ENCODE peak calls at places on chromosome 10, in eight cellular contexts. One of them, this sample, is unnamed.

GRCh38 chr10:46550076-46550790 is 6.2 kb downstream of the GPRIN2 start:
- DNase-seq in posterior cingulate gyrus: peak; percentile 9
- DNase-seq in lower leg skin: peak; percentile 14
- DNase-seq in prostate gland: peak; percentile 10
- DNase-seq in cardiac muscle cell: no peak
- DNase-seq in SJSA1: no peak
- DNase-seq in naive thymus-derived CD8-positive, alpha-beta T cell: peak; percentile 65
- DNase-seq in stimulated activated CD8-positive, alpha-beta memory T cell treated with anti-CD3 and anti-CD28 coated beads, Interleukin-7, amount 100 ng/mL, for 24 hours: no peak
- DNase-seq in this sample: no peak

GRCh38 chr10:72490951-72491350 is 134.9 kb downstream of the MICU1 start:
- DNase-seq in posterior cingulate gyrus: no peak
- DNase-seq in lower leg skin: no peak
- DNase-seq in prostate gland: no peak
- DNase-seq in cardiac muscle cell: peak; percentile 61
- DNase-seq in SJSA1: no peak
- DNase-seq in naive thymus-derived CD8-positive, alpha-beta T cell: no peak
- DNase-seq in stimulated activated CD8-positive, alpha-beta memory T cell treated with anti-CD3 and anti-CD28 coated beads, Interleukin-7, amount 100 ng/mL, for 24 hours: no peak
- DNase-seq in this sample: no peak

GRCh38 chr10:84270708-84271107 is 25.9 kb downstream of the RGR start:
- DNase-seq in posterior cingulate gyrus: no peak
- DNase-seq in lower leg skin: no peak
- DNase-seq in prostate gland: no peak
- DNase-seq in cardiac muscle cell: no peak
- DNase-seq in SJSA1: no peak
- DNase-seq in naive thymus-derived CD8-positive, alpha-beta T cell: no peak
- DNase-seq in stimulated activated CD8-positive, alpha-beta memory T cell treated with anti-CD3 and anti-CD28 coated beads, Interleukin-7, amount 100 ng/mL, for 24 hours: no peak
- DNase-seq in this sample: no peak

GRCh38 chr10:73262105-73262730 is 9.8 kb upstream of the MRPS16 start:
- DNase-seq in posterior cingulate gyrus: no peak
- DNase-seq in lower leg skin: no peak
- DNase-seq in prostate gland: no peak
- DNase-seq in cardiac muscle cell: peak; percentile 73
- DNase-seq in SJSA1: peak; percentile 44
- DNase-seq in naive thymus-derived CD8-positive, alpha-beta T cell: no peak
- DNase-seq in stimulated activated CD8-positive, alpha-beta memory T cell treated with anti-CD3 and anti-CD28 coated beads, Interleukin-7, amount 100 ng/mL, for 24 hours: no peak
- DNase-seq in this sample: peak; percentile 68

GRCh38 chr10:36171546-36171945 is 529.5 kb upstream of the FZD8 start:
- DNase-seq in posterior cingulate gyrus: no peak
- DNase-seq in lower leg skin: no peak
- DNase-seq in prostate gland: no peak
- DNase-seq in cardiac muscle cell: no peak
- DNase-seq in SJSA1: no peak
- DNase-seq in naive thymus-derived CD8-positive, alpha-beta T cell: no peak
- DNase-seq in stimulated activated CD8-positive, alpha-beta memory T cell treated with anti-CD3 and anti-CD28 coated beads, Interleukin-7, amount 100 ng/mL, for 24 hours: no peak
- DNase-seq in this sample: no peak

GRCh38 chr10:81873932-81874816 is 820 bp upstream of the NRG3 start:
- DNase-seq in posterior cingulate gyrus: peak; percentile 56
- DNase-seq in lower leg skin: no peak
- DNase-seq in prostate gland: no peak
- DNase-seq in cardiac muscle cell: peak; percentile 69
- DNase-seq in SJSA1: no peak
- DNase-seq in naive thymus-derived CD8-positive, alpha-beta T cell: no peak
- DNase-seq in stimulated activated CD8-positive, alpha-beta memory T cell treated with anti-CD3 and anti-CD28 coated beads, Interleukin-7, amount 100 ng/mL, for 24 hours: no peak
- DNase-seq in this sample: no peak

GRCh38 chr10:100749309-100750217 is 4.2 kb downstream of the PAX2 start:
- DNase-seq in posterior cingulate gyrus: no peak
- DNase-seq in lower leg skin: no peak
- DNase-seq in prostate gland: no peak
- DNase-seq in cardiac muscle cell: no peak
- DNase-seq in SJSA1: no peak
- DNase-seq in naive thymus-derived CD8-positive, alpha-beta T cell: no peak
- DNase-seq in stimulated activated CD8-positive, alpha-beta memory T cell treated with anti-CD3 and anti-CD28 coated beads, Interleukin-7, amount 100 ng/mL, for 24 hours: no peak
- DNase-seq in this sample: no peak

GRCh38 chr10:5529702-5530411 is 5.1 kb downstream of the CALML3 start:
- DNase-seq in posterior cingulate gyrus: no peak
- DNase-seq in lower leg skin: no peak
- DNase-seq in prostate gland: no peak
- DNase-seq in cardiac muscle cell: no peak
- DNase-seq in SJSA1: no peak
- DNase-seq in naive thymus-derived CD8-positive, alpha-beta T cell: peak; percentile 22
- DNase-seq in stimulated activated CD8-positive, alpha-beta memory T cell treated with anti-CD3 and anti-CD28 coated beads, Interleukin-7, amount 100 ng/mL, for 24 hours: no peak
- DNase-seq in this sample: no peak

GRCh38 chr10:102118867-102119266 is 1.3 kb downstream of the LDB1 start:
- DNase-seq in posterior cingulate gyrus: no peak
- DNase-seq in lower leg skin: no peak
- DNase-seq in prostate gland: peak; percentile 44
- DNase-seq in cardiac muscle cell: peak; percentile 57
- DNase-seq in SJSA1: no peak
- DNase-seq in naive thymus-derived CD8-positive, alpha-beta T cell: no peak
- DNase-seq in stimulated activated CD8-positive, alpha-beta memory T cell treated with anti-CD3 and anti-CD28 coated beads, Interleukin-7, amount 100 ng/mL, for 24 hours: no peak
- DNase-seq in this sample: no peak

GRCh38 chr10:49119746-49120145 is 4.4 kb upstream of the VSTM4 start:
- DNase-seq in posterior cingulate gyrus: no peak
- DNase-seq in lower leg skin: no peak
- DNase-seq in prostate gland: no peak
- DNase-seq in cardiac muscle cell: no peak
- DNase-seq in SJSA1: no peak
- DNase-seq in naive thymus-derived CD8-positive, alpha-beta T cell: no peak
- DNase-seq in stimulated activated CD8-positive, alpha-beta memory T cell treated with anti-CD3 and anti-CD28 coated beads, Interleukin-7, amount 100 ng/mL, for 24 hours: no peak
- DNase-seq in this sample: peak; percentile 21

GRCh38 chr10:51092402-51092801 is 18.1 kb downstream of the PRKG1 start:
- DNase-seq in posterior cingulate gyrus: peak; percentile 23
- DNase-seq in lower leg skin: no peak
- DNase-seq in prostate gland: peak; percentile 27
- DNase-seq in cardiac muscle cell: peak; percentile 63
- DNase-seq in SJSA1: no peak
- DNase-seq in naive thymus-derived CD8-positive, alpha-beta T cell: no peak
- DNase-seq in stimulated activated CD8-positive, alpha-beta memory T cell treated with anti-CD3 and anti-CD28 coated beads, Interleukin-7, amount 100 ng/mL, for 24 hours: no peak
- DNase-seq in this sample: no peak

GRCh38 chr10:119178371-119179119 is at the start of gene PRDX3:
- DNase-seq in posterior cingulate gyrus: peak; percentile 87
- DNase-seq in lower leg skin: peak; percentile 91
- DNase-seq in prostate gland: peak; percentile 90
- DNase-seq in cardiac muscle cell: peak; percentile 93
- DNase-seq in SJSA1: peak; percentile 97
- DNase-seq in naive thymus-derived CD8-positive, alpha-beta T cell: peak; percentile 93
- DNase-seq in stimulated activated CD8-positive, alpha-beta memory T cell treated with anti-CD3 and anti-CD28 coated beads, Interleukin-7, amount 100 ng/mL, for 24 hours: peak; percentile 89
- DNase-seq in this sample: peak; percentile 67

GRCh38 chr10:102540023-102540422 is 36.3 kb downstream of the SUFU start:
- DNase-seq in posterior cingulate gyrus: no peak
- DNase-seq in lower leg skin: no peak
- DNase-seq in prostate gland: no peak
- DNase-seq in cardiac muscle cell: peak; percentile 30
- DNase-seq in SJSA1: no peak
- DNase-seq in naive thymus-derived CD8-positive, alpha-beta T cell: no peak
- DNase-seq in stimulated activated CD8-positive, alpha-beta memory T cell treated with anti-CD3 and anti-CD28 coated beads, Interleukin-7, amount 100 ng/mL, for 24 hours: no peak
- DNase-seq in this sample: no peak

GRCh38 chr10:21536874-21537273 is 2.8 kb downstream of the MLLT10 start:
- DNase-seq in posterior cingulate gyrus: no peak
- DNase-seq in lower leg skin: no peak
- DNase-seq in prostate gland: no peak
- DNase-seq in cardiac muscle cell: no peak
- DNase-seq in SJSA1: no peak
- DNase-seq in naive thymus-derived CD8-positive, alpha-beta T cell: no peak
- DNase-seq in stimulated activated CD8-positive, alpha-beta memory T cell treated with anti-CD3 and anti-CD28 coated beads, Interleukin-7, amount 100 ng/mL, for 24 hours: no peak
- DNase-seq in this sample: no peak

GRCh38 chr10:103911021-103911459 is 6.9 kb downstream of the STN1 start:
- DNase-seq in posterior cingulate gyrus: no peak
- DNase-seq in lower leg skin: no peak
- DNase-seq in prostate gland: no peak
- DNase-seq in cardiac muscle cell: no peak
- DNase-seq in SJSA1: no peak
- DNase-seq in naive thymus-derived CD8-positive, alpha-beta T cell: peak; percentile 82
- DNase-seq in stimulated activated CD8-positive, alpha-beta memory T cell treated with anti-CD3 and anti-CD28 coated beads, Interleukin-7, amount 100 ng/mL, for 24 hours: no peak
- DNase-seq in this sample: no peak

GRCh38 chr10:82321734-82322133 is 446.7 kb downstream of the NRG3 start:
- DNase-seq in posterior cingulate gyrus: no peak
- DNase-seq in lower leg skin: no peak
- DNase-seq in prostate gland: no peak
- DNase-seq in cardiac muscle cell: no peak
- DNase-seq in SJSA1: no peak
- DNase-seq in naive thymus-derived CD8-positive, alpha-beta T cell: no peak
- DNase-seq in stimulated activated CD8-positive, alpha-beta memory T cell treated with anti-CD3 and anti-CD28 coated beads, Interleukin-7, amount 100 ng/mL, for 24 hours: no peak
- DNase-seq in this sample: no peak

GRCh38 chr10:133359972-133360610 is 2.3 kb upstream of the FUOM start:
- DNase-seq in posterior cingulate gyrus: no peak
- DNase-seq in lower leg skin: no peak
- DNase-seq in prostate gland: no peak
- DNase-seq in cardiac muscle cell: no peak
- DNase-seq in SJSA1: no peak
- DNase-seq in naive thymus-derived CD8-positive, alpha-beta T cell: no peak
- DNase-seq in stimulated activated CD8-positive, alpha-beta memory T cell treated with anti-CD3 and anti-CD28 coated beads, Interleukin-7, amount 100 ng/mL, for 24 hours: no peak
- DNase-seq in this sample: no peak

GRCh38 chr10:14648936-14649335 is 125.8 kb downstream of the FAM107B start:
- DNase-seq in posterior cingulate gyrus: no peak
- DNase-seq in lower leg skin: no peak
- DNase-seq in prostate gland: peak; percentile 7
- DNase-seq in cardiac muscle cell: no peak
- DNase-seq in SJSA1: no peak
- DNase-seq in naive thymus-derived CD8-positive, alpha-beta T cell: no peak
- DNase-seq in stimulated activated CD8-positive, alpha-beta memory T cell treated with anti-CD3 and anti-CD28 coated beads, Interleukin-7, amount 100 ng/mL, for 24 hours: no peak
- DNase-seq in this sample: peak; percentile 58

GRCh38 chr10:74821501-74821900 is 4.9 kb upstream of the KAT6B start:
- DNase-seq in posterior cingulate gyrus: no peak
- DNase-seq in lower leg skin: no peak
- DNase-seq in prostate gland: peak; percentile 46
- DNase-seq in cardiac muscle cell: no peak
- DNase-seq in SJSA1: no peak
- DNase-seq in naive thymus-derived CD8-positive, alpha-beta T cell: no peak
- DNase-seq in stimulated activated CD8-positive, alpha-beta memory T cell treated with anti-CD3 and anti-CD28 coated beads, Interleukin-7, amount 100 ng/mL, for 24 hours: no peak
- DNase-seq in this sample: no peak

GRCh38 chr10:78656815-78657621 is 411.7 kb upstream of the ZMIZ1 start:
- DNase-seq in posterior cingulate gyrus: peak; percentile 28
- DNase-seq in lower leg skin: no peak
- DNase-seq in prostate gland: peak; percentile 39
- DNase-seq in cardiac muscle cell: peak; percentile 17
- DNase-seq in SJSA1: no peak
- DNase-seq in naive thymus-derived CD8-positive, alpha-beta T cell: no peak
- DNase-seq in stimulated activated CD8-positive, alpha-beta memory T cell treated with anti-CD3 and anti-CD28 coated beads, Interleukin-7, amount 100 ng/mL, for 24 hours: no peak
- DNase-seq in this sample: no peak

GRCh38 chr10:1807924-1808323 is 70.6 kb upstream of the ADARB2 start:
- DNase-seq in posterior cingulate gyrus: no peak
- DNase-seq in lower leg skin: no peak
- DNase-seq in prostate gland: no peak
- DNase-seq in cardiac muscle cell: no peak
- DNase-seq in SJSA1: no peak
- DNase-seq in naive thymus-derived CD8-positive, alpha-beta T cell: no peak
- DNase-seq in stimulated activated CD8-positive, alpha-beta memory T cell treated with anti-CD3 and anti-CD28 coated beads, Interleukin-7, amount 100 ng/mL, for 24 hours: no peak
- DNase-seq in this sample: no peak